ENCODE peak calls at places on chromosomes 12 and 14, in nine cellular contexts. A is cardiac muscle cell; H is esophagus squamous epithelium; Z is cardiac fibroblast; O is activated naive CD8-positive, alpha-beta T cell treated with anti-CD3 and anti-CD28 coated beads, Interleukin-2, amount 50 U/mL, for 24 hours; D is iris pigment epithelial cell; C is AG10803; E is SJCRH30; V is activated CD4-positive, CD25-positive, alpha-beta regulatory T cell treated with anti-CD3 and anti-CD28 coated beads, Interleukin-2, amount 50 U/mL, for 16 hours. R is an unnamed sample.
A peak's percentile ranks its signal among the peaks of the same experiment; 100 is the strongest.

GRCh38 chr12:47875732-47876131 is 29.1 kb downstream of the VDR start:
- DNase-seq in E (no peak), O (no peak), D (no peak), C (no peak), V (no peak), A (no peak), Z (no peak), H (no peak), R (no peak)

GRCh38 chr14:68841030-68841809 is 48.4 kb upstream of the ZFP36L1 start:
- DNase-seq in A (no peak), O (no peak), Z (peak; percentile 49), V (no peak), E (no peak), H (no peak), C (peak; percentile 35), D (peak; percentile 58), R (no peak)

GRCh38 chr12:98895086-98895651 is 250.1 kb downstream of the APAF1 start:
- DNase-seq in V (no peak), H (no peak), D (no peak), Z (no peak), A (peak; percentile 49), O (no peak), E (no peak), C (no peak), R (peak; percentile 94)

GRCh38 chr14:69816216-69816615 is 19.2 kb upstream of the SLC10A1 start:
- DNase-seq in A (no peak), V (no peak), D (no peak), O (no peak), H (no peak), E (no peak), Z (no peak), C (no peak), R (no peak)

GRCh38 chr12:53776872-53777271 is 25.1 kb upstream of the CISTR start:
- DNase-seq in Z (no peak), D (no peak), H (no peak), A (no peak), O (no peak), C (no peak), E (no peak), V (no peak), R (no peak)

GRCh38 chr12:65948320-65949008 is 124.2 kb downstream of the HMGA2 start:
- DNase-seq in D (peak; percentile 96), O (no peak), H (no peak), A (no peak), C (peak; percentile 95), E (peak; percentile 86), Z (peak; percentile 98), V (no peak), R (no peak)

GRCh38 chr12:92503977-92504966 is 198.5 kb upstream of the PLEKHG7 start:
- DNase-seq in V (no peak), Z (no peak), D (no peak), O (no peak), C (no peak), E (no peak), H (no peak), A (no peak), R (peak; percentile 46)

GRCh38 chr12:120571299-120571698 is 9.9 kb downstream of the POP5 start:
- DNase-seq in A (no peak), Z (peak; percentile 49), H (no peak), E (no peak), D (peak; percentile 72), C (no peak), V (no peak), O (no peak), R (no peak)

GRCh38 chr12:10708862-10709261 is 14.3 kb downstream of the YBX3 start:
- DNase-seq in D (no peak), E (no peak), H (no peak), A (peak; percentile 46), Z (no peak), O (no peak), V (no peak), C (no peak), R (no peak)

GRCh38 chr12:6873094-6874006 is at the start of gene SPSB2:
- DNase-seq in Z (peak; percentile 98), O (peak; percentile 100), C (peak; percentile 91), V (peak; percentile 99), H (peak; percentile 78), D (peak; percentile 93), A (peak; percentile 100), E (peak; percentile 99), R (peak; percentile 96)

GRCh38 chr14:100840751-100841444 is 15.0 kb downstream of the MEG3 start:
- DNase-seq in V (no peak), D (no peak), C (no peak), E (no peak), Z (no peak), A (no peak), H (no peak), O (no peak), R (no peak)

GRCh38 chr12:104416160-104416559 is 40.6 kb upstream of the CHST11 start:
- DNase-seq in O (no peak), V (no peak), A (no peak), Z (no peak), E (no peak), D (no peak), H (no peak), C (no peak), R (no peak)

GRCh38 chr12:128524439-128524838 is 257.5 kb downstream of the TMEM132C start:
- DNase-seq in H (no peak), D (no peak), O (no peak), A (no peak), E (no peak), Z (no peak), C (no peak), V (no peak), R (no peak)

GRCh38 chr12:24838531-24838950 is 110.4 kb downstream of the BCAT1 start:
- DNase-seq in H (no peak), D (peak; percentile 99), Z (peak; percentile 95), A (no peak), O (peak; percentile 17), E (no peak), C (peak; percentile 99), V (no peak), R (no peak)

GRCh38 chr12:124369055-124369900 is 74.4 kb downstream of the RFLNA start:
- DNase-seq in E (peak; percentile 58), O (no peak), H (no peak), C (peak; percentile 92), A (no peak), V (no peak), Z (peak; percentile 98), D (peak; percentile 94), R (no peak)

GRCh38 chr14:51487848-51488247 is 163.9 kb upstream of the FRMD6 start:
- DNase-seq in Z (no peak), H (no peak), O (no peak), C (no peak), E (no peak), A (no peak), D (no peak), V (no peak), R (no peak)

GRCh38 chr12:104578453-104578852 is 121.7 kb downstream of the CHST11 start:
- DNase-seq in V (no peak), E (no peak), O (peak; percentile 24), D (peak; percentile 89), H (no peak), A (no peak), C (peak; percentile 83), Z (peak; percentile 35), R (no peak)

GRCh38 chr14:34007902-34008301 is 57.0 kb upstream of the EGLN3 start:
- DNase-seq in V (no peak), H (no peak), D (no peak), E (no peak), C (no peak), Z (no peak), O (no peak), A (no peak), R (no peak)

GRCh38 chr12:42550815-42551214 is 38.7 kb downstream of the PRICKLE1 start:
- DNase-seq in E (no peak), D (no peak), O (no peak), C (no peak), A (no peak), Z (no peak), H (no peak), V (no peak), R (no peak)

GRCh38 chr14:74427651-74428050 is 1.6 kb upstream of the SYNDIG1L start:
- DNase-seq in E (no peak), Z (no peak), C (no peak), O (no peak), H (no peak), D (no peak), A (no peak), V (no peak), R (no peak)

GRCh38 chr12:62919827-62920226 is 15.1 kb downstream of the PPM1H start:
- DNase-seq in C (peak; percentile 47), A (no peak), Z (peak; percentile 12), E (peak; percentile 71), D (peak; percentile 77), V (no peak), H (no peak), O (no peak), R (peak; percentile 92)

GRCh38 chr12:95548539-95549391 is 2.5 kb downstream of the USP44 start:
- DNase-seq in O (peak; percentile 76), D (no peak), E (no peak), A (peak; percentile 65), C (no peak), V (peak; percentile 10), Z (no peak), H (no peak), R (peak; percentile 39)

GRCh38 chr14:23168246-23168645 is 15.2 kb downstream of the SLC7A8 start:
- DNase-seq in A (peak; percentile 40), O (no peak), D (no peak), V (no peak), E (no peak), H (no peak), C (no peak), Z (peak; percentile 57), R (no peak)

GRCh38 chr14:79443602-79444001 is 767.7 kb downstream of the DIO2 start:
- DNase-seq in V (no peak), E (no peak), Z (no peak), C (no peak), D (no peak), O (no peak), H (no peak), A (no peak), R (no peak)

R was measured in NCI-H1417.